ENCODE peak calls at places on chromosome 16, in five cellular contexts. X is upper lobe of right lung, I is tibial artery, V is body of pancreas, P is GM23338. M is an unnamed sample.

GRCh38 chr16:9840761-9841665 is 341.2 kb downstream of the GRIN2A start:
- DNase-seq in X (no peak), I (no peak), V (no peak), P (peak; percentile 72), M (no peak)

GRCh38 chr16:86252596-86252995 is 257.7 kb upstream of the FOXF1 start:
- DNase-seq in X (no peak), I (no peak), V (no peak), P (peak; percentile 89), M (peak; percentile 58)

GRCh38 chr16:9908613-9909012 is 273.6 kb downstream of the GRIN2A start:
- DNase-seq in X (no peak), I (no peak), V (peak; percentile 22), P (no peak), M (no peak)

GRCh38 chr16:86087011-86087453 is 188.1 kb downstream of the IRF8 start:
- DNase-seq in X (peak; percentile 68), I (peak; percentile 53), V (no peak), P (no peak), M (no peak)

GRCh38 chr16:12087901-12088364 is 111.4 kb downstream of the SNX29 start:
- DNase-seq in X (peak; percentile 68), I (no peak), V (no peak), P (no peak), M (peak; percentile 20)

GRCh38 chr16:11100239-11100750 is 155.7 kb downstream of the SOCS1 start:
- DNase-seq in X (no peak), I (peak; percentile 77), V (peak; percentile 35), P (peak; percentile 68), M (no peak)

GRCh38 chr16:3638916-3639644 is 15.4 kb upstream of the DNASE1 start:
- DNase-seq in X (no peak), I (no peak), V (no peak), P (no peak), M (no peak)

GRCh38 chr16:4783951-4784336 is 4.2 kb downstream of the SEPTIN12 start:
- DNase-seq in X (no peak), I (no peak), V (no peak), P (no peak), M (no peak)

GRCh38 chr16:11250091-11250785 is 5.8 kb downstream of the SOCS1 start:
- DNase-seq in X (no peak), I (no peak), V (no peak), P (peak; percentile 73), M (no peak)

GRCh38 chr16:23679274-23679985 is 741 bp downstream of the PLK1 start:
- DNase-seq in X (no peak), I (no peak), V (no peak), P (peak; percentile 77), M (peak; percentile 60)

GRCh38 chr16:381788-382717 is at the start of gene PGAP6:
- DNase-seq in X (peak; percentile 88), I (peak; percentile 86), V (peak; percentile 68), P (peak; percentile 71), M (peak; percentile 75)

GRCh38 chr16:24645739-24646645 is 83.5 kb upstream of the TNRC6A start:
- DNase-seq in X (no peak), I (no peak), V (peak; percentile 45), P (no peak), M (no peak)

GRCh38 chr16:28477311-28477920 is 5.3 kb upstream of the NPIPB7 start:
- DNase-seq in X (peak; percentile 58), I (no peak), V (no peak), P (no peak), M (no peak)

GRCh38 chr16:85227924-85228462 is 115.7 kb upstream of the CIBAR2 start:
- DNase-seq in X (no peak), I (no peak), V (no peak), P (peak; percentile 49), M (peak; percentile 92)

GRCh38 chr16:23304620-23305019 is 2.5 kb downstream of the SCNN1B start:
- DNase-seq in X (no peak), I (no peak), V (no peak), P (no peak), M (no peak)

GRCh38 chr16:3591436-3591803 is 14.2 kb upstream of the NLRC3 start:
- DNase-seq in X (no peak), I (no peak), V (no peak), P (no peak), M (no peak)

GRCh38 chr16:27373312-27373711 is 28.7 kb upstream of the IL21R start:
- DNase-seq in X (no peak), I (no peak), V (no peak), P (no peak), M (no peak)

GRCh38 chr16:30094541-30095165 is 1.4 kb downstream of the YPEL3 start:
- DNase-seq in X (no peak), I (no peak), V (no peak), P (no peak), M (no peak)

GRCh38 chr16:53518550-53519416 is 15.8 kb upstream of the AKTIP start:
- DNase-seq in X (no peak), I (no peak), V (peak; percentile 36), P (no peak), M (no peak)

GRCh38 chr16:79001156-79001997 is 599.2 kb downstream of the MAF start:
- DNase-seq in X (no peak), I (no peak), V (no peak), P (peak; percentile 65), M (no peak)

GRCh38 chr16:57627184-57627871 is 1.1 kb upstream of the ADGRG1 start:
- DNase-seq in X (no peak), I (no peak), V (no peak), P (peak; percentile 71), M (no peak)

GRCh38 chr16:68645494-68646388 is 631 bp downstream of the CDH3 start:
- DNase-seq in X (peak; percentile 67), I (no peak), V (no peak), P (peak; percentile 90), M (no peak)

GRCh38 chr16:88936008-88936912 is 40.7 kb downstream of the CBFA2T3 start:
- DNase-seq in X (no peak), I (no peak), V (peak; percentile 51), P (no peak), M (no peak)
- H3K4me3 ChIP-seq in X (no peak overlapping the region), I (no peak overlapping the region), V (no peak overlapping the region), P (no peak overlapping the region), M (no peak overlapping the region)

DNA sequence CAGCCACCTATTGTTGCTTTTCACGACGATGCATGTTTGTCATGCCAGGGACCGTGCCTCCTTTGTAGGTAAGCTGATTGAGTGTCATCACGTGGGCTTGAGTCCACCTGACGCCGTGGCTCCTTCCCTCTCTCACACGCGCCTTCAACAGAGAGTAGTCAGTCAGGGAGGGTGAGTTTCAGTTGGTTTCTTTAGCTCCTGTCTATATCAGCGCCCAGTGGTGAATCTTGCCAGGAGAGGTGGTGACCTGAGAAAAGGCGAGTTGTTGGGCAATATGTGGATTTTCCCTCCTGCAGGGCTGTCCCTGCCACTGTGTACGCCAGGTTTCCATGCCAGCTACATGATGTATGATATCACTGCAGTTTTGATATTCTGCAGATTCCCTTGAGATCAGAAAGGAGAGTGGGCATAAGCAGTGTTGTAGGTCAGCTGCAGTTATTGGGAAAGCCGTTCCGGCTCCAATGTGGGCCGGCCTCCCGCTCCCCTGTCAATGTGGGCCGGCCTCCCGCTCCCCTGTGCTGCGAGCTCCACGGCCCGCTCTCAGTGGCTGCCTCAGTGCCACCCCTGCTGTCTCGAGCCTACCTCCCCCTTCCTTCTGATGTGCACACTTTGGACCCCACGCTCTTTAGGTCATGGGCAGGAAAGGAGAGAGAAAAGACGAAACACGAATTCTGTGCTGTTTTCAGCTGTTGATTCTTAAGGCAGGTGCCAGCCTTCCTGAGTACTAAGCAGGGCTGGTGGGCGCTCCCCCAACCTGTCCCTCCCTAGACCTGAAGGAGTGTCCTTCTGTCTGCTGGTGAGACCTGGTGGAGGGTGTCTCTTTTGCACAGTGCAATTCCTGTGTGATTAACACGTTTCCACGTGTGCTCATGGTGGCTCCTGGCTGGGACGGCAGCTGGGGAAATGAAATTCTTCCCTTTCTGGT is 31.5 kb downstream of the BANP start:
- DNase-seq in X (no peak), I (peak; percentile 41), V (peak; percentile 74), P (no peak), M (no peak)
- H3K4me3 ChIP-seq in X (no peak overlapping the region), I (no peak overlapping the region), V (no peak overlapping the region), P (no peak overlapping the region), M (no peak overlapping the region)

GRCh38 chr16:89924925-89925307 is 1.8 kb downstream of the TUBB3 start:
- DNase-seq in X (no peak), I (no peak), V (no peak), P (peak; percentile 37), M (peak; percentile 70)
- H3K4me3 ChIP-seq in X (no peak overlapping the region), I (no peak overlapping the region), V (no peak overlapping the region), P (peak overlapping the region; percentile 86), M (peak overlapping the region; percentile 90)

GRCh38 chr16:50741225-50741807 is 570 bp upstream of the CYLD start:
- DNase-seq in X (peak; percentile 69), I (peak; percentile 70), V (no peak), P (peak; percentile 28), M (no peak)
- H3K4me3 ChIP-seq in X (peak overlapping the region; percentile 85), I (peak overlapping the region; percentile 90), V (no peak overlapping the region), P (peak overlapping the region; percentile 46), M (peak overlapping the region; percentile 58)

GRCh38 chr16:17563340-17563739 is 92.6 kb upstream of the XYLT1 start:
- DNase-seq in X (no peak), I (no peak), V (no peak), P (no peak), M (no peak)
- H3K4me3 ChIP-seq in X (no peak overlapping the region), I (no peak overlapping the region), V (no peak overlapping the region), P (no peak overlapping the region), M (no peak overlapping the region)

DNA sequence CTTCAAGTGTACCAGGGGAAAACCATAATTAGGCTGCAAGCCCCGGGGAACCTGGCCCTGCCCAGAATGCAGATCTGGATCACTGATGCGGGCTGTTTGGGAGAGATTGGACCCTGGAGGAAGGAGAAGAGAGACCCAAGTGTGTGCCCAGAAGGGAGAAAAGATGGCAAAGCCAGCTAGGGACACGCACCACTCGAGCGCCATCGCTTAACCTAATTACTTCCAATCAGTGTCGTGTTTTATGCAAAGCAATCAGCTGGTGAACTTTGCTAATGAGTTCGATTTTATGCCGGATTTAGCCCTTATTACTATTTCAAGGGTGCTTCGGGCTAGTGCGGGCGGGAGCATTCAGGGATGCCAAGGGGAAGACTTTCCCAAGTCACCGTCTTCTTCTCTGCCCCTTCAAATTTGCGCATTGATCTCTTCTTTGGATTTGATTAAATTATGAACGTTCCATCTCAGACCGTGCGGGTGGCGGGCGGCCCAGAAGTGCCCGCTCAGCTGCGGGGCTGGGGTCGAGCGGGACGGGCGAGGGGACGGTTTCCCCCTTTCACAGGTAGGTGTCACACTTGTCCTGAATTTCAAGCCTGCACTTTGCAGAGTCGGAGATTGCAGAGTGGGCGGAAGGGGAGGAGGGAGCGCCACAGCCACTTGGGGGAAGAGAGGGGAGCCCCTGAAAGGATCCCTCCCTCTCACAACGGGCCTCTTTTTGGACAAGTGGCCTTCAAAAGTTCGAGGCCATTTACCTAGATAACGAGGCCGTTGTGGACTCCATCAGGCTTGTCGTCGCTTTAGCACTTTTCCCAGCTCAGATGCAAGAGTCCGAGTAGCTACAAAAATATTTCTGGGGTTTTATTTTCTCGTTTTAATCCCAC is 4.1 kb downstream of the IRX5 start:
- DNase-seq in X (peak; percentile 81), I (no peak), V (no peak), P (peak; percentile 85), M (no peak)
- H3K4me3 ChIP-seq in X (peak overlapping the region; percentile 67), I (no peak overlapping the region), V (no peak overlapping the region), P (peak overlapping the region; percentile 65), M (no peak overlapping the region)

DNA sequence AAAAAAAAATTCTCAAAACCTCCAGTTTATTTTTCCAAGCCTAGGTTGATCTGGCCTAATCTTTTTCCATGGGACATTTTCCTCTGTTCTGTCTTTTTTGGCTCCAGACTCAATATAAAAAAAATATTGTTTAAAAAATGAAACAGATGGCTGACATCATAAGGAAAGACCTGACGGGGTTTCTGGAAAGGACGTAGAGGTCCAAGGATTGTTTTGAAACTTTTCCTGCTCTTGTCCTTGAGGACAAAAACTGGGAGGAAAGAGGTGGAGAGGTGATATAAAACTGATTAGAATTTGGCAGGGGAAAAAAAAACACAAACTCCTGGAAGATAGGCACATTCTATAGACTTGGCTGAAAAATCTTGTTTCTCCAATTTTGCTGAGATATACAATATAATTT is 211.4 kb upstream of the CDH11 start:
- DNase-seq in X (no peak), I (no peak), V (no peak), P (no peak), M (no peak)
- H3K4me3 ChIP-seq in X (no peak overlapping the region), I (no peak overlapping the region), V (no peak overlapping the region), P (no peak overlapping the region), M (no peak overlapping the region)

M was measured in BE2C.